ENCODE peak calls at places on chromosomes 3 and 15, in ten cellular contexts. One of them, this sample, is unnamed.

GRCh38 chr3:102400766-102401165 is 34.0 kb upstream of the ZPLD1 start:
- DNase-seq in endothelial cell of umbilical vein: peak; percentile 17
- DNase-seq in heart right ventricle: no peak
- DNase-seq in adrenal gland: no peak
- DNase-seq in GM23248: peak; percentile 18
- DNase-seq in lung: no peak
- DNase-seq in suprapubic skin: no peak
- DNase-seq in upper lobe of right lung: no peak
- DNase-seq in IMR-90: peak; percentile 67
- DNase-seq in right atrium auricular region: no peak
- DNase-seq in this sample: no peak

GRCh38 chr3:32850226-32850625 is 32.4 kb downstream of the TRIM71 start:
- DNase-seq in endothelial cell of umbilical vein: no peak
- DNase-seq in heart right ventricle: no peak
- DNase-seq in adrenal gland: no peak
- DNase-seq in GM23248: peak; percentile 21
- DNase-seq in lung: no peak
- DNase-seq in suprapubic skin: no peak
- DNase-seq in upper lobe of right lung: no peak
- DNase-seq in IMR-90: no peak
- DNase-seq in right atrium auricular region: no peak
- DNase-seq in this sample: no peak

GRCh38 chr3:55185380-55185779 is 257.5 kb upstream of the LRTM1 start:
- DNase-seq in endothelial cell of umbilical vein: no peak
- DNase-seq in heart right ventricle: no peak
- DNase-seq in adrenal gland: no peak
- DNase-seq in GM23248: peak; percentile 81
- DNase-seq in lung: no peak
- DNase-seq in suprapubic skin: no peak
- DNase-seq in upper lobe of right lung: no peak
- DNase-seq in IMR-90: peak; percentile 86
- DNase-seq in right atrium auricular region: no peak
- DNase-seq in this sample: no peak

GRCh38 chr3:54191220-54191619 is 68.9 kb downstream of the CACNA2D3 start:
- DNase-seq in endothelial cell of umbilical vein: no peak
- DNase-seq in heart right ventricle: no peak
- DNase-seq in adrenal gland: no peak
- DNase-seq in GM23248: no peak
- DNase-seq in lung: no peak
- DNase-seq in suprapubic skin: no peak
- DNase-seq in upper lobe of right lung: no peak
- DNase-seq in IMR-90: no peak
- DNase-seq in right atrium auricular region: no peak
- DNase-seq in this sample: no peak

GRCh38 chr3:280691-281090 is 84.1 kb downstream of the CHL1 start:
- DNase-seq in endothelial cell of umbilical vein: no peak
- DNase-seq in heart right ventricle: no peak
- DNase-seq in adrenal gland: no peak
- DNase-seq in GM23248: no peak
- DNase-seq in lung: no peak
- DNase-seq in suprapubic skin: no peak
- DNase-seq in upper lobe of right lung: no peak
- DNase-seq in IMR-90: no peak
- DNase-seq in right atrium auricular region: no peak
- DNase-seq in this sample: no peak

GRCh38 chr15:47439870-47440155 is 277.5 kb upstream of the SEMA6D start:
- DNase-seq in endothelial cell of umbilical vein: no peak
- DNase-seq in heart right ventricle: no peak
- DNase-seq in adrenal gland: no peak
- DNase-seq in GM23248: no peak
- DNase-seq in lung: no peak
- DNase-seq in suprapubic skin: no peak
- DNase-seq in upper lobe of right lung: no peak
- DNase-seq in IMR-90: no peak
- DNase-seq in right atrium auricular region: no peak
- DNase-seq in this sample: no peak

GRCh38 chr3:111332488-111333095 is 209.4 kb upstream of the CD96 start:
- DNase-seq in endothelial cell of umbilical vein: no peak
- DNase-seq in heart right ventricle: no peak
- DNase-seq in adrenal gland: no peak
- DNase-seq in GM23248: no peak
- DNase-seq in lung: no peak
- DNase-seq in suprapubic skin: no peak
- DNase-seq in upper lobe of right lung: no peak
- DNase-seq in IMR-90: no peak
- DNase-seq in right atrium auricular region: no peak
- DNase-seq in this sample: no peak

GRCh38 chr3:105944721-105945120 is 75.9 kb upstream of the CBLB start:
- DNase-seq in endothelial cell of umbilical vein: no peak
- DNase-seq in heart right ventricle: no peak
- DNase-seq in adrenal gland: no peak
- DNase-seq in GM23248: peak; percentile 79
- DNase-seq in lung: no peak
- DNase-seq in suprapubic skin: no peak
- DNase-seq in upper lobe of right lung: no peak
- DNase-seq in IMR-90: peak; percentile 88
- DNase-seq in right atrium auricular region: no peak
- DNase-seq in this sample: no peak

GRCh38 chr15:49328941-49329340 is 94.1 kb upstream of the FGF7 start:
- DNase-seq in endothelial cell of umbilical vein: no peak
- DNase-seq in heart right ventricle: no peak
- DNase-seq in adrenal gland: no peak
- DNase-seq in GM23248: no peak
- DNase-seq in lung: no peak
- DNase-seq in suprapubic skin: no peak
- DNase-seq in upper lobe of right lung: no peak
- DNase-seq in IMR-90: no peak
- DNase-seq in right atrium auricular region: no peak
- DNase-seq in this sample: no peak

GRCh38 chr3:62571916-62572315 is 198.6 kb upstream of the FEZF2 start:
- DNase-seq in endothelial cell of umbilical vein: no peak
- DNase-seq in heart right ventricle: no peak
- DNase-seq in adrenal gland: no peak
- DNase-seq in GM23248: no peak
- DNase-seq in lung: no peak
- DNase-seq in suprapubic skin: no peak
- DNase-seq in upper lobe of right lung: no peak
- DNase-seq in IMR-90: no peak
- DNase-seq in right atrium auricular region: no peak
- DNase-seq in this sample: no peak
- H3K4me1 ChIP-seq in endothelial cell of umbilical vein: peaks cover 17% of the 10 kb centered on the region
- H3K4me1 ChIP-seq in heart right ventricle: peaks cover 11% of the 10 kb centered on the region
- H3K4me1 ChIP-seq in adrenal gland: no peaks in the 10 kb centered on the region
- H3K4me1 ChIP-seq in GM23248: peaks cover 20% of the 10 kb centered on the region
- H3K4me1 ChIP-seq in lung: no peaks in the 10 kb centered on the region
- H3K4me1 ChIP-seq in suprapubic skin: no peaks in the 10 kb centered on the region
- H3K4me1 ChIP-seq in upper lobe of right lung: peaks cover 4% of the 10 kb centered on the region
- H3K4me1 ChIP-seq in IMR-90: peaks cover 2% of the 10 kb centered on the region
- H3K4me1 ChIP-seq in right atrium auricular region: peaks cover 10% of the 10 kb centered on the region
- H3K4me1 ChIP-seq in this sample: no peaks in the 10 kb centered on the region

GRCh38 chr3:29718661-29719065 is 437.8 kb downstream of the RBMS3 start:
- DNase-seq in endothelial cell of umbilical vein: no peak
- DNase-seq in heart right ventricle: no peak
- DNase-seq in adrenal gland: no peak
- DNase-seq in GM23248: peak; percentile 17
- DNase-seq in lung: no peak
- DNase-seq in suprapubic skin: no peak
- DNase-seq in upper lobe of right lung: no peak
- DNase-seq in IMR-90: peak; percentile 42
- DNase-seq in right atrium auricular region: no peak
- DNase-seq in this sample: no peak
- H3K27ac ChIP-seq in endothelial cell of umbilical vein: no peak overlapping the region
- H3K27ac ChIP-seq in heart right ventricle: no peak overlapping the region
- H3K27ac ChIP-seq in adrenal gland: no peak overlapping the region
- H3K27ac ChIP-seq in GM23248: no peak overlapping the region
- H3K27ac ChIP-seq in lung: no peak overlapping the region
- H3K27ac ChIP-seq in suprapubic skin: no peak overlapping the region
- H3K27ac ChIP-seq in upper lobe of right lung: no peak overlapping the region
- H3K27ac ChIP-seq in IMR-90: no peak overlapping the region
- H3K27ac ChIP-seq in right atrium auricular region: no peak overlapping the region
- H3K27ac ChIP-seq in this sample: no peak overlapping the region

DNA sequence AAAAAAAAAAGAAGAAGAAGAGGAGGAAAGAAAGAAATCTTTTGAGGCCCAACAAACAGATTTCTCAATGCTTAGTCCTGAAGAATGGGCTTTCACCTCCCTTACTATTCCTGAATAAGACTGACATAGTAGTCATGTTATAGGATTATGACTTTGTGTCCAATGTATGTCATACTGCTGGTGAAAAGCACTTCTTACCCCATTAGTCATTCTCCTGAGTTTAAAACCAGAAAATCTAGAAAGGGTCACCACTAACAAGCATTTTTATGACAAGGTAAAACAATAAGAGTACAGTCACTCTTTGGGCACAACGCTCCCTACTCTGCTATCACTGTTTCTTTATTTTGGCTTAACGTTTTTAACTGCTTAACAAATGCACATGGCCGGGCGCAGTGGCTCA is 88.2 kb downstream of the IGSF11 start:
- DNase-seq in endothelial cell of umbilical vein: no peak
- DNase-seq in heart right ventricle: no peak
- DNase-seq in adrenal gland: no peak
- DNase-seq in GM23248: no peak
- DNase-seq in lung: no peak
- DNase-seq in suprapubic skin: no peak
- DNase-seq in upper lobe of right lung: no peak
- DNase-seq in IMR-90: no peak
- DNase-seq in right atrium auricular region: no peak
- DNase-seq in this sample: no peak
- H3K36me3 ChIP-seq in endothelial cell of umbilical vein: no peaks in the 10 kb centered on the region
- H3K36me3 ChIP-seq in heart right ventricle: no peaks in the 10 kb centered on the region
- H3K36me3 ChIP-seq in adrenal gland: no peaks in the 10 kb centered on the region
- H3K36me3 ChIP-seq in GM23248: no peaks in the 10 kb centered on the region
- H3K36me3 ChIP-seq in lung: no peaks in the 10 kb centered on the region
- H3K36me3 ChIP-seq in suprapubic skin: no peaks in the 10 kb centered on the region
- H3K36me3 ChIP-seq in upper lobe of right lung: no peaks in the 10 kb centered on the region
- H3K36me3 ChIP-seq in IMR-90: no peaks in the 10 kb centered on the region
- H3K36me3 ChIP-seq in right atrium auricular region: no peaks in the 10 kb centered on the region
- H3K36me3 ChIP-seq in this sample: no peaks in the 10 kb centered on the region

GRCh38 chr15:74780983-74781672 is 752 bp upstream of the CSK start:
- DNase-seq in endothelial cell of umbilical vein: no peak
- DNase-seq in heart right ventricle: no peak
- DNase-seq in adrenal gland: no peak
- DNase-seq in GM23248: peak; percentile 51
- DNase-seq in lung: no peak
- DNase-seq in suprapubic skin: no peak
- DNase-seq in upper lobe of right lung: no peak
- DNase-seq in IMR-90: peak; percentile 28
- DNase-seq in right atrium auricular region: no peak
- DNase-seq in this sample: no peak

GRCh38 chr15:74782596-74783071 is 754 bp downstream of the CSK start:
- DNase-seq in endothelial cell of umbilical vein: no peak
- DNase-seq in heart right ventricle: no peak
- DNase-seq in adrenal gland: no peak
- DNase-seq in GM23248: peak; percentile 40
- DNase-seq in lung: no peak
- DNase-seq in suprapubic skin: no peak
- DNase-seq in upper lobe of right lung: no peak
- DNase-seq in IMR-90: no peak
- DNase-seq in right atrium auricular region: no peak
- DNase-seq in this sample: no peak

GRCh38 chr15:74780523-74780982 is 1.3 kb upstream of the CSK start:
- DNase-seq in endothelial cell of umbilical vein: no peak
- DNase-seq in heart right ventricle: no peak
- DNase-seq in adrenal gland: no peak
- DNase-seq in GM23248: no peak
- DNase-seq in lung: no peak
- DNase-seq in suprapubic skin: no peak
- DNase-seq in upper lobe of right lung: no peak
- DNase-seq in IMR-90: no peak
- DNase-seq in right atrium auricular region: no peak
- DNase-seq in this sample: no peak

GRCh38 chr15:74783072-74783807 is 1.4 kb downstream of the CSK start:
- DNase-seq in endothelial cell of umbilical vein: peak; percentile 38
- DNase-seq in heart right ventricle: no peak
- DNase-seq in adrenal gland: no peak
- DNase-seq in GM23248: peak; percentile 49
- DNase-seq in lung: no peak
- DNase-seq in suprapubic skin: no peak
- DNase-seq in upper lobe of right lung: no peak
- DNase-seq in IMR-90: peak; percentile 36
- DNase-seq in right atrium auricular region: no peak
- DNase-seq in this sample: no peak

DNA sequence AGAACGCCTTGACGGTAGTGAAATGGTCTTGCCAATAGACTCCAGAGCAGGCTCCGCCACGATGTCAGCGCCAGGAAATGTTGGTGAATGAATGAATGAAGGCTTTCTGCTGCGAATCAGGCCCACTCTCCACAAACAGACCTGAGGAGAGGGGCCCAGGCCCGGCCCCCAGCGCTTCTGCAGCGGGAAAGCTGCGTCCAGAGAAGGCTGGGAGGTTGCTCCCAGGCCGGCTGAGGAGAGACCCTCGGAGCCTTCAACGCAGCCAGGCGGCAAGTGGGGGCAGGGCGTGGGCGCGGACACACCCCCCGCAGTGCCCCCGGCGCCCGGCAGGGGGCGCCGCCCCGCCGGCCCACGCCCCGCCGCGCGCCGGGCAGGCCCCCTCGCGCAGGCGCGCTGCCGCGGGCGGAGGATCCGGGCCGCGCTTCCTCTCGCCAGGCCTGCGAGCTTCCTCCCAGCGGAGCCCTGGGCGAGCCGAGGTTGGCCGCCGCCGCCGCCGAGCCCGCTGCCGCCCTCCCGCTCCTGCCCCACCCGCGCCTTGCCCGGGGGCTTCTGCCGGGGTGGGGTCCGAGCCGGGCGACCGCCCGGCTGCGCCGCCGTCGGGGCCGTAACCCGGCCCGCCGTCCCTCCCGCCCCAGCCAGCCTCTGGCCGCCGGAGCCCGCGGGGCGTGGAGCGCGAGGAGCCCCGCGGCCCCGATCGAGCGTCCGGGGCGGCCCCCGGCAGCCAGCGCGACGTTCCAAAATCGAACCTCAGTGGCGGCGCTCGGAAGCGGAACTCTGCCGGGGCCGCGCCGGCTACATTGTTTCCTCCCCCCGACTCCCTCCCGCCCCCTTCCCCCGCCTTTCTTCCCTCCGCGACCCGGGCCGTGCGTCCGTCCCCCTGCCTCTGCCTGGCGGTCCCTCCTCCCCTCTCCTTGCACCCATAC is at the start of gene CSK:
- DNase-seq in endothelial cell of umbilical vein: peak; percentile 53
- DNase-seq in heart right ventricle: peak; percentile 87
- DNase-seq in adrenal gland: peak; percentile 68
- DNase-seq in GM23248: peak; percentile 89
- DNase-seq in lung: peak; percentile 62
- DNase-seq in suprapubic skin: no peak
- DNase-seq in upper lobe of right lung: peak; percentile 89
- DNase-seq in IMR-90: peak; percentile 51
- DNase-seq in right atrium auricular region: no peak
- DNase-seq in this sample: peak; percentile 75
- H3K4me1 ChIP-seq in endothelial cell of umbilical vein: peaks cover 34% of the 10 kb centered on the region
- H3K4me1 ChIP-seq in heart right ventricle: peaks cover 70% of the 10 kb centered on the region
- H3K4me1 ChIP-seq in adrenal gland: peaks cover 59% of the 10 kb centered on the region
- H3K4me1 ChIP-seq in GM23248: peaks cover 23% of the 10 kb centered on the region
- H3K4me1 ChIP-seq in lung: peaks cover 25% of the 10 kb centered on the region
- H3K4me1 ChIP-seq in suprapubic skin: peaks cover 73% of the 10 kb centered on the region
- H3K4me1 ChIP-seq in upper lobe of right lung: peaks cover 67% of the 10 kb centered on the region
- H3K4me1 ChIP-seq in IMR-90: peaks cover 14% of the 10 kb centered on the region
- H3K4me1 ChIP-seq in right atrium auricular region: peaks cover 77% of the 10 kb centered on the region
- H3K4me1 ChIP-seq in this sample: peaks cover 33% of the 10 kb centered on the region

This sample was measured in small intestine.